ENCODE peak calls at places on chromosome 4, in five cellular contexts. G is fibroblast of mammary gland, D is HL-60, H is dorsolateral prefrontal cortex, N is astrocyte. K is an unnamed sample.

GRCh38 chr4:168150651-168151050 is 58.3 kb downstream of the ANXA10 start:
- DNase-seq in N (peak; percentile 71), G (no peak), D (no peak), H (no peak), K (no peak)

GRCh38 chr4:62301500-62301899 is 1101.4 kb downstream of the ADGRL3 start:
- DNase-seq in G (no peak), H (no peak), N (no peak), D (no peak), K (no peak)

GRCh38 chr4:103060453-103061148 is 16.0 kb downstream of the SLC9B2 start:
- DNase-seq in N (no peak), H (no peak), G (no peak), D (no peak), K (no peak)

GRCh38 chr4:40434126-40434692 is 99.1 kb downstream of the CHRNA9 start:
- DNase-seq in G (no peak), H (no peak), D (no peak), N (no peak), K (no peak)

GRCh38 chr4:181661090-181661489 is 582.1 kb upstream of the TENM3 start:
- DNase-seq in N (peak; percentile 87), G (peak; percentile 93), H (no peak), D (no peak), K (peak; percentile 64)

GRCh38 chr4:37066149-37066548 is 178.4 kb upstream of the NWD2 start:
- DNase-seq in N (no peak), G (no peak), H (no peak), D (no peak), K (no peak)

GRCh38 chr4:108830509-108831244 is 67.8 kb upstream of the ETNPPL start:
- DNase-seq in N (no peak), D (no peak), H (no peak), G (no peak), K (no peak)

GRCh38 chr4:88144866-88145300 is 13.6 kb downstream of the ABCG2 start:
- DNase-seq in D (no peak), G (no peak), H (no peak), N (no peak), K (no peak)

GRCh38 chr4:174198396-174199179 is 84.9 kb downstream of the FBXO8 start:
- DNase-seq in H (no peak), N (peak; percentile 68), G (peak; percentile 98), D (no peak), K (peak; percentile 89)

GRCh38 chr4:40984051-40984450 is 230.3 kb downstream of the APBB2 start:
- DNase-seq in D (no peak), H (no peak), N (no peak), G (no peak), K (no peak)

GRCh38 chr4:55071951-55072350 is 53.4 kb downstream of the KDR start:
- DNase-seq in D (no peak), N (no peak), G (no peak), H (no peak), K (no peak)

GRCh38 chr4:180809439-180809838 is 1433.8 kb upstream of the TENM3 start:
- DNase-seq in G (no peak), D (no peak), N (peak; percentile 84), H (no peak), K (no peak)

GRCh38 chr4:114597410-114598115 is 1.0 kb upstream of the UGT8 start:
- DNase-seq in G (no peak), D (no peak), N (no peak), H (peak; percentile 61), K (no peak)

GRCh38 chr4:103892616-103893015 is 172.8 kb upstream of the TACR3 start:
- DNase-seq in N (peak; percentile 0), H (no peak), G (peak; percentile 72), D (no peak), K (peak; percentile 20)

GRCh38 chr4:134470544-134470943 is 269.0 kb upstream of the PABPC4L start:
- DNase-seq in H (no peak), G (peak; percentile 0), D (no peak), N (no peak), K (no peak)

GRCh38 chr4:109675181-109675580 is 28.1 kb downstream of the CASP6 start:
- DNase-seq in N (no peak), H (no peak), D (no peak), G (no peak), K (no peak)

DNA sequence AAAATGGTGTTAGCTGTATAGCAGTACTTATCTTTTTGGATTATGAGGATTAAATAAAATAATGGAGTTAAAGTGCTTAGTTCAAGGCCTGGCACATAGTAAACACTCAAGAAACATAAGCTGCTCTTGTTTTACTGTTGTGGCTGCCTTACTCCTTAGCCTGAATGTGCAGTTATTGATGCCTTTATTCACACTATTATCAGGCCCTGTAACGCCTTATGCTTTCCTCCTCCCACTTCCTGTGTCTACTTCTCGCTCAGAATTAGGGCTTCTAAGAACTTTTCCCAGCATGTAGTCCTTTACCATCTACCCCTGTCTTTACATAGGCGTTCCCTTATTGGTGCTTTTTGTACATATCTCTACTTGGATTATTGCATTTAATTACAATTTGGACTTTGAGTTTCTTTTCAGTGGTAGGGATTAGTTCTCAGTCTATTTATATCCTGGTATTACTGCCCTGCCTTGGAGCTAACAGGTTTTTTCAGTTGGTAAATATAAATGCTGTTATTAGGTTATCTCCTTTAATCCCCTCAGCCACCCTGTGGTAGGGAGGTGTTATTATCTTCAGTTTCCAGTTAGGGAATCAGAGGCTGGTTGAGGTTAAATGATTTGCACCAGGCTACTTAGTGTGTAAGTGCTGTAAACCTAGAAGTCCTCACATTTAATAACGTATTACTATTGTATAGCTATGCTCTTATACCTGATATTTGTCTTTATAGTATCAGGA is 83.9 kb downstream of the RBPJ start:
- DNase-seq in H (no peak), D (no peak), G (no peak), N (no peak), K (no peak)
- TF ChIP-seq CTCF in H (no peak), D (no peak), G (peak; percentile 16), N (no peak), K (peak; percentile 42)

GRCh38 chr4:100311181-100311580 is 120.9 kb upstream of the DDIT4L start:
- DNase-seq in G (no peak), D (no peak), N (no peak), H (no peak), K (peak; percentile 27)
- TF ChIP-seq CTCF in G (peak; percentile 22), D (peak; percentile 39), N (peak; percentile 4), H (no peak), K (peak; percentile 56)

GRCh38 chr4:17468638-17469221 is 43.2 kb downstream of the QDPR start:
- DNase-seq in D (no peak), N (peak; percentile 21), G (peak; percentile 69), H (no peak), K (peak; percentile 39)
- TF ChIP-seq CTCF in D (peak; percentile 0), N (peak; percentile 25), G (peak; percentile 53), H (peak; percentile 74), K (peak; percentile 90)

DNA sequence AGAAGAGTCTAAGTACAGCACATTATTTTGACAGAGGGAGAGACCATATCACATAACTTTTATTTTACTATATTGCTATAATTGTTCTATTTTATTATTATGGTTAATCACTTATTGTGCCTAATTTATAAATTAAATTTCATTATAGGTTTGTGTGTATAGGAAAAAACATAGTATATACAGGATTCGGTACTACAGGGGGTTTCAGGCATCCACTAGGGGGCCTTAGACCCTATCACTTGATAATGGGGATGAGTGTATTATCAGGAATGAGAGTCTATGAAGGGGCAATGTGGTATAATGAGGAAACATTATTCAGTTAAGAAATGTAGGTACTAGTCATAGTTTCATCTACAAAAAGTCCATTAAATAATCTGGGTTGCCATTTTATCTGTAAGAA is 833.1 kb downstream of the C4orf33 start:
- DNase-seq in G (peak; percentile 1), N (no peak), D (no peak), H (no peak), K (no peak)
- TF ChIP-seq CTCF in G (peak; percentile 29), N (peak; percentile 27), D (no peak), H (no peak), K (peak; percentile 68)

DNA sequence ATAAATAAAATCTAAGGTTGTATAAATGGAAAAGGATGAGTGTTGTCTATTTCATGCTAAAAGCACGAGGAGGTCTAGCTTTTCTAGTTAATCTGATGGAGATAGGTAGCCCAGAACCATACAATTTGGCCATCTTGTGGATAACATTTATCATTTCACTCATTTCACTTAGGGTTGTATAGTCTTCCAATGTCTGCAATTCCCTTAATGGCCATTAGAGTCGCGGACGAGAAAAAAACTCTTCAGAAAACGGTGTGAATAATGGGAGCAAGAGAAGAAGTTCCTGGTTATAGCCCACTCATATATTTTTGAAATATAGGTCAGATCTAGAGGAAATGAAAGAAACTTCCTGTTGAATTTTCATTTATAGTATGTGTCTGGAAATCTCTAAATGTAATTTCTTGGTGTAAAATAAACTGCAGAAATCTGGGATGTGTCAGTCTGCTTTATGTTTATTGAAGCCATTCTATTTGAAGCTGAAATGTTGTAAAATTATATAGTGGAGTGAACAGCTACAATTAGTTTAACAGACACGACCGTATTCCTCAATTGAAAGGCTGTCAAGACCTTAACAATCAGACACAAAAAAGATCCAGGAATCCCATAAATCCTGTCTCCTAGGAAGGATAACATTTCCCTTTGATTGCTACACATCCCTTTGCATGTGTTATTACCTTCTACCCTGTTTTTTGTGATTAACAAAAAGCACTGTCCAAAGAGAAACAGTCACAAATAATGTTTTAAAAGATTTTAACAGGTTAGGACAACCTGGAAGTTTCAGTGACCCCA is 47.7 kb upstream of the MGST2 start:
- DNase-seq in N (no peak), G (no peak), H (no peak), D (no peak), K (no peak)
- TF ChIP-seq CTCF in N (peak; percentile 37), G (peak; percentile 45), H (no peak), D (no peak), K (peak; percentile 68)

GRCh38 chr4:124262211-124263179 is 450.0 kb downstream of the ANKRD50 start:
- DNase-seq in G (peak; percentile 91), H (peak; percentile 21), N (peak; percentile 66), D (peak; percentile 64), K (peak; percentile 72)
- TF ChIP-seq CTCF in G (peak; percentile 96), H (peak; percentile 84), N (peak; percentile 96), D (peak; percentile 63), K (peak; percentile 92)

DNA sequence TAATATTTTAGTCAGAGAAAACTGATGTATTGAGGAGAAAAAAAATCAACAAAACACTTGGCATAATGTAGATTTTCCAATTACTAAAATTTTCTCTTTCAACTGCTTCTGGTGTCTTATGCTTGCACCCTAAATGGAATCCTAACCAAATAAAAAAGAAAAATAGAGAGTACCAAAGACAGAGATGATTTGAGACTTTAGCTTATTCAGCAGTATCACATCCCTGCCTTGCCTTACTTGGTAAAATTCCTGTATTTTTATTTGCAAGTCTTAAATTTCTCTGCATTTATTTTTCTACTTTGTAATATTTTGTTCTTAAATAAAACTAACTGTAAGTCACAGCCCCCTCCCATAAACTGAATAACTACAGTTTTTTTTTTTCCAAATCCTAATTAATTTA is 950.5 kb upstream of the INTU start:
- DNase-seq in H (no peak), N (no peak), G (no peak), D (no peak), K (no peak)
- TF ChIP-seq CTCF in H (no peak), N (no peak), G (no peak), D (no peak), K (no peak)

GRCh38 chr4:6673660-6674499 is 19.8 kb upstream of the S100P start:
- DNase-seq in G (peak; percentile 94), D (peak; percentile 97), H (peak; percentile 95), N (peak; percentile 96), K (peak; percentile 93)
- TF ChIP-seq CTCF in G (no peak), D (no peak), H (peak; percentile 40), N (no peak), K (no peak)

K was measured in HFFc6.